ENCODE peak calls at places on chromosomes 11 and 22, in seven cellular contexts. Q, U, C, K, L, G and J are unnamed samples.

GRCh38 chr22:50218996-50219727 is 18.4 kb downstream of the SELENOO start:
- DNase-seq in Q (no peak), U (peak), C (no peak), K (peak), L (peak), G (peak), J (peak)

GRCh38 chr11:35242412-35242811 is 103.4 kb downstream of the CD44 start:
- DNase-seq in Q (no peak), U (no peak), C (no peak), K (peak), L (no peak), G (no peak), J (no peak)

GRCh38 chr11:20050551-20051333 is 109.5 kb downstream of the DBX1 start:
- DNase-seq in Q (no peak), U (no peak), C (no peak), K (no peak), L (no peak), G (no peak), J (no peak)

GRCh38 chr11:7901319-7901854 is 29.7 kb downstream of the OR10A6 start:
- DNase-seq in Q (no peak), U (no peak), C (no peak), K (no peak), L (no peak), G (peak), J (no peak)

GRCh38 chr11:35927730-35928129 is 16.1 kb upstream of the LDLRAD3 start:
- DNase-seq in Q (no peak), U (peak), C (no peak), K (peak), L (peak), G (peak), J (no peak)

GRCh38 chr11:119728226-119728626 is 774 bp downstream of the NECTIN1 start:
- DNase-seq in Q (no peak), U (no peak), C (no peak), K (no peak), L (peak), G (no peak), J (no peak)

GRCh38 chr11:89495951-89496350 is 4.8 kb upstream of the NOX4 start:
- DNase-seq in Q (peak), U (no peak), C (no peak), K (peak), L (no peak), G (peak), J (peak)

GRCh38 chr11:65488273-65489058 is 10.4 kb upstream of the MALAT1 start:
- DNase-seq in Q (no peak), U (no peak), C (no peak), K (peak), L (peak), G (peak), J (no peak)

GRCh38 chr22:45246060-45246985 is 5.6 kb upstream of the KIAA0930 start:
- DNase-seq in Q (peak), U (no peak), C (no peak), K (peak), L (no peak), G (peak), J (peak)

GRCh38 chr11:69369945-69370344 is 76.0 kb downstream of the MYEOV start:
- DNase-seq in Q (no peak), U (no peak), C (peak), K (no peak), L (no peak), G (no peak), J (no peak)

GRCh38 chr11:130631119-130631518 is 182.7 kb downstream of the ADAMTS15 start:
- DNase-seq in Q (no peak), U (no peak), C (no peak), K (peak), L (no peak), G (no peak), J (no peak)

GRCh38 chr11:9769621-9770020 is 105.7 kb downstream of the SWAP70 start:
- DNase-seq in Q (no peak), U (no peak), C (no peak), K (no peak), L (no peak), G (no peak), J (no peak)

GRCh38 chr11:9601041-9601875 is 27.8 kb downstream of the WEE1 start:
- DNase-seq in Q (no peak), U (no peak), C (peak), K (peak), L (no peak), G (no peak), J (no peak)

GRCh38 chr22:21990449-21991308 is 8.1 kb upstream of the TOP3B start:
- DNase-seq in Q (no peak), U (no peak), C (no peak), K (no peak), L (no peak), G (no peak), J (no peak)
- TF ChIP-seq CTCF in Q (no peak), U (no peak), C (no peak), K (no peak), L (no peak), G (no peak), J (no peak)

DNA sequence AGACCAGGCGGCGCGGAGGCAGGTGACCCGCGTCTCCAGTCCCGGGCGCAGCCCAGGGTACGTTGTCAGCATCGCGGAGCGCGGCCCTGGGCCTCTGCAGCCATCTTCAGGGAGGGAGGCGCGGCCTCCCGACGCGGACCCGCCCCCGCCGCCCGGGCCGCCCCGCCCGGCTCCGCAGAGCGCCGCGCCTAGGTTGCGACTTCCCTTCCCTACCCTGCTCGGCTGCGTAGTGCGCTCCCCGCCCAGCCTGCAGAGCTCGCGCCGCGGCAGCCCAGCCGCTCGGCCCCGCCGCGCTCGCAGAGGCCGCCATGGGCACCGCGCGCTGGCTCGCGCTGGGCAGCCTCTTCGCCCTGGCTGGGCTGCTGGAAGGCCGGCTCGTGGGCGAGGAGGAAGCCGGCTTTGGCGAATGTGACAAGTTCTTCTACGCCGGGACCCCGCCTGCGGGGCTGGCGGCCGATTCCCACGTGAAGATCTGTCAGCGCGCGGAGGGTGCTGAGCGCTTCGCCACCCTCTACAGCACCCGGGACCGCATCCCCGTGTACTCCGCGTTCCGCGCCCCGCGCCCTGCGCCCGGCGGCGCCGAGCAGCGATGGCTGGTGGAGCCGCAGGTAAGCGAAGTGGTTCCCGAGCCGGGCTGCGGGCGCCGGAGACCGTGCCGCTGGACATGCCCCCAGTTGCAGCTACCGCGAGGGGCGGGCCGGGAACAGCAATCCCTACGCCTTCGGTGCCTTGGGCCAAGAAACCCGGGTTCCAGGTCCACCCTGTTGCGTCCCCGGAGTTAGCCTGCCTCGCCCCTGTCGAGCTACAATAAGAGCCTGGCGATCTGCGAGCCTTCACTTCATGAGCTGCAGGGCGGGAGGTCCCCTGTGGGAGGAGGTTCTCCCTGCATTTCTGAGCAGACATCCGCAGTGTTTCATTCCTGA is at the start of gene ENDOD1:
- DNase-seq in Q (no peak), U (peak), C (peak), K (peak), L (peak), G (peak), J (no peak)
- TF ChIP-seq CTCF in Q (no peak), U (peak), C (no peak), K (peak), L (no peak), G (no peak), J (peak)

GRCh38 chr11:117212697-117213355 is 13.7 kb downstream of the TAGLN start:
- DNase-seq in Q (no peak), U (no peak), C (no peak), K (no peak), L (peak), G (no peak), J (no peak)
- TF ChIP-seq CTCF in Q (no peak), U (no peak), C (no peak), K (no peak), L (no peak), G (no peak), J (no peak)

DNA sequence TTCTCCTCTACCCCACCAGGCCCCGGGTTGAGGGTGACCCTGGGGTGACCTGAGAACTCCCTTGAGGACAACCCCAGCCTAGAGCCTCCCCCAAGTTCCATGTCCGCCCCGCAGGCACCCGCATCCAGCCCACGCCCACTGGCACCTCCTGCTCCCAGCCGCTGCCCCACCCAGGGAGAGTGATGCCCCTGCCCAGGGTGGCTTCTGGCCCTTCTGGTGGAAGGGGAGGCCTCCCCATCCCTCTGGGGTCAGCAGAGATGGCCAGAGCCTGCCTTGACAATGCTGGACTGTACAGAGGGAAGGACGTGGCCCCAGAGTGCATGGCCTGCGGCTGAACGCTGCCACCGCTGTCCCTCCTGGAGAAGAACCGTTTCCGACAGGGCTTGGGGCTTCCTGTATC is 1.1 kb upstream of the TH start:
- DNase-seq in Q (no peak), U (no peak), C (no peak), K (no peak), L (no peak), G (no peak), J (no peak)
- TF ChIP-seq CTCF in Q (no peak), U (no peak), C (no peak), K (no peak), L (no peak), G (no peak), J (no peak)

GRCh38 chr11:92340839-92341238 is 116.2 kb downstream of the FAT3 start:
- DNase-seq in Q (no peak), U (no peak), C (no peak), K (peak), L (no peak), G (peak), J (no peak)
- TF ChIP-seq CTCF in Q (peak), U (no peak), C (no peak), K (peak), L (peak), G (peak), J (peak)

GRCh38 chr11:63532150-63532549 is 4.5 kb upstream of the PLAAT4 start:
- DNase-seq in Q (no peak), U (no peak), C (no peak), K (no peak), L (no peak), G (no peak), J (no peak)

GRCh38 chr11:63530021-63530420 is 6.6 kb upstream of the PLAAT4 start:
- DNase-seq in Q (no peak), U (no peak), C (no peak), K (no peak), L (no peak), G (no peak), J (no peak)

GRCh38 chr11:63523151-63523550 is 13.5 kb upstream of the PLAAT4 start:
- DNase-seq in Q (no peak), U (no peak), C (no peak), K (no peak), L (no peak), G (no peak), J (no peak)

GRCh38 chr11:63532799-63533475 is 3.7 kb upstream of the PLAAT4 start:
- DNase-seq in Q (no peak), U (no peak), C (no peak), K (no peak), L (no peak), G (no peak), J (no peak)

GRCh38 chr11:63527667-63528066 is 8.9 kb upstream of the PLAAT4 start:
- DNase-seq in Q (no peak), U (no peak), C (no peak), K (no peak), L (no peak), G (no peak), J (no peak)
- TF ChIP-seq CTCF in Q (no peak), U (no peak), C (no peak), K (no peak), L (no peak), G (no peak), J (no peak)

DNA sequence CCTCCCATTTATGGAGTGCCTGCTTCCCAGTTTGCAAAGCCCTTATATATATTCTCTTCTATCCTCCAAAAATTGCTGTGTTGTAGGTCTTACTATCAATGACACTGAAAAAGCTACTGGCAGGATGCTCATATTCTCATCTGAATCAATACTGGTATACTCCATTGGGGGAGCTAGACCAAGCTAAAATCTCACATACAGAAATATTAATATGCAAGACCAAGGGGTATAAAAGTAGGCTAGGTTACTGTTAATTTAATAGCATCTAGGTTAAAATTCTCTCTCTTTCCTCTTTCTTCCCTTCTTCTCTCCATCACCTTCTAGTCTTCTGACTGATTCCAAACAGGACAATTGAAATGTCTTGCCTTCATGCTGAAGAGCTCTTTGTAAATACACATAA is 17.1 kb upstream of the BDNF start:
- DNase-seq in Q (no peak), U (no peak), C (no peak), K (no peak), L (no peak), G (no peak), J (no peak)
- TF ChIP-seq CTCF in Q (peak), U (no peak), C (no peak), K (peak), L (no peak), G (peak), J (peak)

GRCh38 chr11:60848714-60849151 is 6.8 kb downstream of the CCDC86 start:
- DNase-seq in Q (no peak), U (no peak), C (no peak), K (no peak), L (no peak), G (no peak), J (no peak)
- TF ChIP-seq CTCF in Q (no peak), U (no peak), C (no peak), K (no peak), L (no peak), G (no peak), J (no peak)

GRCh38 chr11:112581747-112582146 is 321.1 kb upstream of the PLET1 start:
- DNase-seq in Q (no peak), U (no peak), C (no peak), K (no peak), L (no peak), G (no peak), J (no peak)

GRCh38 chr11:112583246-112583893 is 322.7 kb upstream of the PLET1 start:
- DNase-seq in Q (no peak), U (no peak), C (no peak), K (no peak), L (no peak), G (no peak), J (no peak)

GRCh38 chr11:112582366-112582765 is 321.7 kb upstream of the PLET1 start:
- DNase-seq in Q (no peak), U (no peak), C (no peak), K (no peak), L (no peak), G (no peak), J (no peak)

GRCh38 chr11:112587664-112588063 is 327.0 kb upstream of the PLET1 start:
- DNase-seq in Q (no peak), U (no peak), C (no peak), K (no peak), L (no peak), G (no peak), J (no peak)

GRCh38 chr11:112584674-112585073 is 324.0 kb upstream of the PLET1 start:
- DNase-seq in Q (no peak), U (no peak), C (no peak), K (no peak), L (no peak), G (peak), J (no peak)
- TF ChIP-seq CTCF in Q (no peak), U (no peak), C (no peak), K (peak), L (no peak), G (peak), J (no peak)